ENCODE peak calls at places on chromosomes 12 and 14, in five cellular contexts. S, Y, G, L and F are unnamed samples.

GRCh38 chr14:23562822-23563472 is 4.6 kb downstream of the AP1G2 start:
- DNase-seq in S (peak; percentile 83), Y (peak; percentile 21), G (peak; percentile 60), L (peak; percentile 44), F (peak; percentile 53)

GRCh38 chr14:101184104-101184455 is 280.6 kb upstream of the RTL1 start:
- DNase-seq in S (no peak), Y (no peak), G (no peak), L (no peak), F (no peak)

GRCh38 chr14:66401447-66402095 is 84.6 kb upstream of the CCDC196 start:
- DNase-seq in S (no peak), Y (no peak), G (no peak), L (peak; percentile 5), F (no peak)

GRCh38 chr14:34363733-34364134 is 98.3 kb downstream of the SPTSSA start:
- DNase-seq in S (no peak), Y (no peak), G (no peak), L (no peak), F (no peak)

GRCh38 chr12:65121049-65121955 is at the start of gene WIF1:
- DNase-seq in S (peak; percentile 63), Y (no peak), G (no peak), L (peak; percentile 23), F (no peak)

GRCh38 chr12:6183689-6184441 is 16.3 kb upstream of the CD9 start:
- DNase-seq in S (no peak), Y (no peak), G (no peak), L (no peak), F (no peak)

GRCh38 chr12:114430306-114430705 is 24.4 kb upstream of the TBX5 start:
- DNase-seq in S (no peak), Y (no peak), G (no peak), L (no peak), F (no peak)

GRCh38 chr14:89365071-89365801 is 51.8 kb downstream of the FOXN3 start:
- DNase-seq in S (no peak), Y (no peak), G (peak; percentile 39), L (no peak), F (no peak)

GRCh38 chr12:12020762-12021161 is 50.0 kb upstream of the BCL2L14 start:
- DNase-seq in S (no peak), Y (no peak), G (no peak), L (no peak), F (no peak)

GRCh38 chr12:59036973-59037807 is 116.9 kb upstream of the LRIG3 start:
- DNase-seq in S (no peak), Y (no peak), G (no peak), L (no peak), F (peak; percentile 18)

GRCh38 chr12:104782296-104782695 is 175.8 kb downstream of the SLC41A2 start:
- DNase-seq in S (no peak), Y (no peak), G (no peak), L (no peak), F (no peak)

GRCh38 chr14:93778453-93778852 is 9.8 kb downstream of the PRIMA1 start:
- DNase-seq in S (no peak), Y (no peak), G (no peak), L (no peak), F (no peak)

GRCh38 chr12:63752283-63752682 is 27.4 kb upstream of the RXYLT1 start:
- DNase-seq in S (no peak), Y (no peak), G (no peak), L (no peak), F (peak; percentile 11)

GRCh38 chr14:34650786-34651584 is 21.0 kb upstream of the SNX6 start:
- DNase-seq in S (no peak), Y (no peak), G (no peak), L (no peak), F (peak; percentile 38)

GRCh38 chr12:26833692-26834168 is 736 bp upstream of the ITPR2 start:
- DNase-seq in S (peak; percentile 57), Y (no peak), G (peak; percentile 42), L (peak; percentile 74), F (peak; percentile 59)

GRCh38 chr14:94001501-94002396 is 4.6 kb downstream of the CCDC197 start:
- DNase-seq in S (peak; percentile 69), Y (no peak), G (peak; percentile 47), L (peak; percentile 35), F (peak; percentile 51)

GRCh38 chr12:14937689-14938088 is 648 bp downstream of the ERP27 start:
- DNase-seq in S (no peak), Y (no peak), G (no peak), L (no peak), F (no peak)

GRCh38 chr14:79028281-79028680 is 858.1 kb downstream of the NRXN3 start:
- DNase-seq in S (no peak), Y (no peak), G (no peak), L (no peak), F (no peak)